ENCODE peak calls at places on chromosomes 7 and 10, in seven cellular contexts. One of them, this sample, is unnamed.

GRCh38 chr7:103983201-103983977 is 6.1 kb downstream of the RELN start:
- DNase-seq in omental fat pad: no peak
- DNase-seq in amniotic stem cell: no peak
- DNase-seq in GM04503: no peak
- DNase-seq in HCEC 1CT: no peak
- DNase-seq in activated T-helper 1 cell treated with anti-CD3 and anti-CD28 coated beads, Interleukin-12 subunit alpha, Interleukin-12 subunit beta, Interleukin-2, Interleukin-4 antibody, amounts not matched to agents 30 ng/mL and 10 ng/mL and 1 ng/mL, durations not matched to agents 14 hours and 24 hours and 36 hours: no peak
- DNase-seq in pons: no peak
- DNase-seq in this sample: no peak

GRCh38 chr7:42161723-42162122 is 75.3 kb downstream of the GLI3 start:
- DNase-seq in activated T-helper 1 cell treated with anti-CD3 and anti-CD28 coated beads, Interleukin-12 subunit alpha, Interleukin-12 subunit beta, Interleukin-2, Interleukin-4 antibody, amounts not matched to agents 30 ng/mL and 10 ng/mL and 1 ng/mL, durations not matched to agents 14 hours and 24 hours and 36 hours: no peak
- DNase-seq in amniotic stem cell: no peak
- DNase-seq in omental fat pad: no peak
- DNase-seq in GM04503: no peak
- DNase-seq in HCEC 1CT: peak; percentile 73
- DNase-seq in pons: no peak
- DNase-seq in this sample: peak; percentile 72

GRCh38 chr7:55362927-55363326 is 2.2 kb upstream of the LANCL2 start:
- DNase-seq in omental fat pad: no peak
- DNase-seq in activated T-helper 1 cell treated with anti-CD3 and anti-CD28 coated beads, Interleukin-12 subunit alpha, Interleukin-12 subunit beta, Interleukin-2, Interleukin-4 antibody, amounts not matched to agents 30 ng/mL and 10 ng/mL and 1 ng/mL, durations not matched to agents 14 hours and 24 hours and 36 hours: no peak
- DNase-seq in HCEC 1CT: no peak
- DNase-seq in amniotic stem cell: no peak
- DNase-seq in pons: no peak
- DNase-seq in GM04503: no peak
- DNase-seq in this sample: no peak

GRCh38 chr10:30186371-30186875 is 127.0 kb upstream of the JCAD start:
- DNase-seq in HCEC 1CT: peak; percentile 16
- DNase-seq in pons: no peak
- DNase-seq in amniotic stem cell: no peak
- DNase-seq in GM04503: no peak
- DNase-seq in activated T-helper 1 cell treated with anti-CD3 and anti-CD28 coated beads, Interleukin-12 subunit alpha, Interleukin-12 subunit beta, Interleukin-2, Interleukin-4 antibody, amounts not matched to agents 30 ng/mL and 10 ng/mL and 1 ng/mL, durations not matched to agents 14 hours and 24 hours and 36 hours: no peak
- DNase-seq in omental fat pad: no peak
- DNase-seq in this sample: peak; percentile 9

GRCh38 chr7:46854958-46855473 is 726.9 kb downstream of the TNS3 start:
- DNase-seq in amniotic stem cell: peak; percentile 25
- DNase-seq in HCEC 1CT: peak; percentile 72
- DNase-seq in GM04503: peak; percentile 87
- DNase-seq in pons: peak; percentile 9
- DNase-seq in omental fat pad: no peak
- DNase-seq in activated T-helper 1 cell treated with anti-CD3 and anti-CD28 coated beads, Interleukin-12 subunit alpha, Interleukin-12 subunit beta, Interleukin-2, Interleukin-4 antibody, amounts not matched to agents 30 ng/mL and 10 ng/mL and 1 ng/mL, durations not matched to agents 14 hours and 24 hours and 36 hours: no peak
- DNase-seq in this sample: peak; percentile 91

GRCh38 chr10:100713049-100713858 is 32.1 kb upstream of the PAX2 start:
- DNase-seq in pons: no peak
- DNase-seq in amniotic stem cell: no peak
- DNase-seq in activated T-helper 1 cell treated with anti-CD3 and anti-CD28 coated beads, Interleukin-12 subunit alpha, Interleukin-12 subunit beta, Interleukin-2, Interleukin-4 antibody, amounts not matched to agents 30 ng/mL and 10 ng/mL and 1 ng/mL, durations not matched to agents 14 hours and 24 hours and 36 hours: no peak
- DNase-seq in omental fat pad: no peak
- DNase-seq in GM04503: no peak
- DNase-seq in HCEC 1CT: no peak
- DNase-seq in this sample: no peak

GRCh38 chr7:135333946-135334345 is 100.3 kb downstream of the STRA8 start:
- DNase-seq in omental fat pad: no peak
- DNase-seq in HCEC 1CT: no peak
- DNase-seq in amniotic stem cell: no peak
- DNase-seq in pons: no peak
- DNase-seq in activated T-helper 1 cell treated with anti-CD3 and anti-CD28 coated beads, Interleukin-12 subunit alpha, Interleukin-12 subunit beta, Interleukin-2, Interleukin-4 antibody, amounts not matched to agents 30 ng/mL and 10 ng/mL and 1 ng/mL, durations not matched to agents 14 hours and 24 hours and 36 hours: no peak
- DNase-seq in GM04503: no peak
- DNase-seq in this sample: no peak

GRCh38 chr10:132432176-132432540 is 35.2 kb downstream of the PWWP2B start:
- DNase-seq in pons: no peak
- DNase-seq in HCEC 1CT: no peak
- DNase-seq in amniotic stem cell: no peak
- DNase-seq in activated T-helper 1 cell treated with anti-CD3 and anti-CD28 coated beads, Interleukin-12 subunit alpha, Interleukin-12 subunit beta, Interleukin-2, Interleukin-4 antibody, amounts not matched to agents 30 ng/mL and 10 ng/mL and 1 ng/mL, durations not matched to agents 14 hours and 24 hours and 36 hours: no peak
- DNase-seq in omental fat pad: no peak
- DNase-seq in GM04503: no peak
- DNase-seq in this sample: no peak

GRCh38 chr10:84329986-84330651 is 1.7 kb downstream of the CCSER2 start:
- DNase-seq in pons: no peak
- DNase-seq in amniotic stem cell: no peak
- DNase-seq in omental fat pad: no peak
- DNase-seq in activated T-helper 1 cell treated with anti-CD3 and anti-CD28 coated beads, Interleukin-12 subunit alpha, Interleukin-12 subunit beta, Interleukin-2, Interleukin-4 antibody, amounts not matched to agents 30 ng/mL and 10 ng/mL and 1 ng/mL, durations not matched to agents 14 hours and 24 hours and 36 hours: peak; percentile 20
- DNase-seq in HCEC 1CT: no peak
- DNase-seq in GM04503: no peak
- DNase-seq in this sample: no peak

GRCh38 chr7:36283171-36283570 is 106.5 kb upstream of the ANLN start:
- DNase-seq in GM04503: no peak
- DNase-seq in amniotic stem cell: no peak
- DNase-seq in omental fat pad: no peak
- DNase-seq in activated T-helper 1 cell treated with anti-CD3 and anti-CD28 coated beads, Interleukin-12 subunit alpha, Interleukin-12 subunit beta, Interleukin-2, Interleukin-4 antibody, amounts not matched to agents 30 ng/mL and 10 ng/mL and 1 ng/mL, durations not matched to agents 14 hours and 24 hours and 36 hours: no peak
- DNase-seq in HCEC 1CT: no peak
- DNase-seq in pons: no peak
- DNase-seq in this sample: no peak

GRCh38 chr10:34933676-34934075 is 118.6 kb upstream of the PARD3 start:
- DNase-seq in activated T-helper 1 cell treated with anti-CD3 and anti-CD28 coated beads, Interleukin-12 subunit alpha, Interleukin-12 subunit beta, Interleukin-2, Interleukin-4 antibody, amounts not matched to agents 30 ng/mL and 10 ng/mL and 1 ng/mL, durations not matched to agents 14 hours and 24 hours and 36 hours: no peak
- DNase-seq in HCEC 1CT: no peak
- DNase-seq in amniotic stem cell: no peak
- DNase-seq in omental fat pad: no peak
- DNase-seq in GM04503: no peak
- DNase-seq in pons: peak; percentile 15
- DNase-seq in this sample: no peak

GRCh38 chr7:12174931-12175330 is 36.2 kb upstream of the TMEM106B start:
- DNase-seq in activated T-helper 1 cell treated with anti-CD3 and anti-CD28 coated beads, Interleukin-12 subunit alpha, Interleukin-12 subunit beta, Interleukin-2, Interleukin-4 antibody, amounts not matched to agents 30 ng/mL and 10 ng/mL and 1 ng/mL, durations not matched to agents 14 hours and 24 hours and 36 hours: no peak
- DNase-seq in HCEC 1CT: no peak
- DNase-seq in omental fat pad: no peak
- DNase-seq in GM04503: no peak
- DNase-seq in pons: no peak
- DNase-seq in amniotic stem cell: no peak
- DNase-seq in this sample: no peak

GRCh38 chr10:62433181-62433692 is 59.1 kb downstream of the ZNF365 start:
- DNase-seq in omental fat pad: peak; percentile 33
- DNase-seq in GM04503: peak; percentile 88
- DNase-seq in pons: peak; percentile 5
- DNase-seq in HCEC 1CT: peak; percentile 96
- DNase-seq in amniotic stem cell: peak; percentile 83
- DNase-seq in activated T-helper 1 cell treated with anti-CD3 and anti-CD28 coated beads, Interleukin-12 subunit alpha, Interleukin-12 subunit beta, Interleukin-2, Interleukin-4 antibody, amounts not matched to agents 30 ng/mL and 10 ng/mL and 1 ng/mL, durations not matched to agents 14 hours and 24 hours and 36 hours: no peak
- DNase-seq in this sample: peak; percentile 96

GRCh38 chr10:3879073-3879472 is 94.1 kb upstream of the KLF6 start:
- DNase-seq in activated T-helper 1 cell treated with anti-CD3 and anti-CD28 coated beads, Interleukin-12 subunit alpha, Interleukin-12 subunit beta, Interleukin-2, Interleukin-4 antibody, amounts not matched to agents 30 ng/mL and 10 ng/mL and 1 ng/mL, durations not matched to agents 14 hours and 24 hours and 36 hours: no peak
- DNase-seq in HCEC 1CT: peak; percentile 22
- DNase-seq in amniotic stem cell: no peak
- DNase-seq in omental fat pad: no peak
- DNase-seq in GM04503: no peak
- DNase-seq in pons: no peak
- DNase-seq in this sample: no peak

GRCh38 chr7:150854066-150855000 is 2.0 kb downstream of the AOC1 start:
- DNase-seq in HCEC 1CT: no peak
- DNase-seq in activated T-helper 1 cell treated with anti-CD3 and anti-CD28 coated beads, Interleukin-12 subunit alpha, Interleukin-12 subunit beta, Interleukin-2, Interleukin-4 antibody, amounts not matched to agents 30 ng/mL and 10 ng/mL and 1 ng/mL, durations not matched to agents 14 hours and 24 hours and 36 hours: no peak
- DNase-seq in GM04503: no peak
- DNase-seq in omental fat pad: no peak
- DNase-seq in pons: no peak
- DNase-seq in amniotic stem cell: no peak
- DNase-seq in this sample: no peak